ENCODE peak calls at places on chromosomes 16 and 17, in ten cellular contexts. W, T, D, B, J, Y, M, P, K and X are unnamed samples.

GRCh38 chr17:40554646-40555295 is 10.5 kb downstream of the CCR7 start:
- DNase-seq in W (no peak), T (no peak), D (no peak), B (no peak), J (no peak), Y (no peak), M (no peak), P (no peak), K (no peak), X (no peak)

GRCh38 chr17:59652119-59652518 is 32.4 kb downstream of the CLTC start:
- DNase-seq in W (no peak), T (peak; percentile 28), D (no peak), B (peak; percentile 50), J (no peak), Y (peak; percentile 64), M (peak; percentile 38), P (peak; percentile 67), K (no peak), X (no peak)

GRCh38 chr17:48351916-48352332 is 78.1 kb downstream of the SKAP1 start:
- DNase-seq in W (no peak), T (peak; percentile 62), D (no peak), B (peak; percentile 70), J (no peak), Y (peak; percentile 76), M (no peak), P (no peak), K (no peak), X (peak; percentile 52)

GRCh38 chr17:39144414-39144813 is 7.0 kb downstream of the PLXDC1 start:
- DNase-seq in W (no peak), T (peak; percentile 90), D (no peak), B (peak; percentile 92), J (peak; percentile 90), Y (peak; percentile 95), M (peak; percentile 64), P (no peak), K (peak; percentile 84), X (peak; percentile 80)

GRCh38 chr17:69555056-69555455 is 140.6 kb downstream of the MAP2K6 start:
- DNase-seq in W (no peak), T (no peak), D (no peak), B (no peak), J (no peak), Y (no peak), M (no peak), P (no peak), K (no peak), X (no peak)

GRCh38 chr17:41307647-41308046 is 1.5 kb downstream of the KRTAP16-1 start:
- DNase-seq in W (no peak), T (no peak), D (peak; percentile 80), B (no peak), J (no peak), Y (peak; percentile 34), M (no peak), P (peak; percentile 52), K (no peak), X (peak; percentile 50)

GRCh38 chr17:9402590-9403199 is 172.9 kb downstream of the STX8 start:
- DNase-seq in W (no peak), T (peak; percentile 44), D (peak; percentile 9), B (peak; percentile 55), J (no peak), Y (peak; percentile 33), M (no peak), P (no peak), K (peak; percentile 22), X (no peak)

GRCh38 chr17:66777689-66778225 is 57.2 kb upstream of the CACNG5 start:
- DNase-seq in W (no peak), T (peak; percentile 33), D (no peak), B (peak; percentile 27), J (no peak), Y (peak; percentile 22), M (no peak), P (no peak), K (no peak), X (peak; percentile 60)

GRCh38 chr16:46719528-46719927 is 28.6 kb downstream of the MYLK3 start:
- DNase-seq in W (no peak), T (no peak), D (no peak), B (no peak), J (no peak), Y (no peak), M (no peak), P (no peak), K (no peak), X (no peak)

GRCh38 chr16:74736531-74737157 is 36.0 kb upstream of the MLKL start:
- DNase-seq in W (no peak), T (no peak), D (no peak), B (no peak), J (no peak), Y (no peak), M (no peak), P (no peak), K (no peak), X (no peak)

DNA sequence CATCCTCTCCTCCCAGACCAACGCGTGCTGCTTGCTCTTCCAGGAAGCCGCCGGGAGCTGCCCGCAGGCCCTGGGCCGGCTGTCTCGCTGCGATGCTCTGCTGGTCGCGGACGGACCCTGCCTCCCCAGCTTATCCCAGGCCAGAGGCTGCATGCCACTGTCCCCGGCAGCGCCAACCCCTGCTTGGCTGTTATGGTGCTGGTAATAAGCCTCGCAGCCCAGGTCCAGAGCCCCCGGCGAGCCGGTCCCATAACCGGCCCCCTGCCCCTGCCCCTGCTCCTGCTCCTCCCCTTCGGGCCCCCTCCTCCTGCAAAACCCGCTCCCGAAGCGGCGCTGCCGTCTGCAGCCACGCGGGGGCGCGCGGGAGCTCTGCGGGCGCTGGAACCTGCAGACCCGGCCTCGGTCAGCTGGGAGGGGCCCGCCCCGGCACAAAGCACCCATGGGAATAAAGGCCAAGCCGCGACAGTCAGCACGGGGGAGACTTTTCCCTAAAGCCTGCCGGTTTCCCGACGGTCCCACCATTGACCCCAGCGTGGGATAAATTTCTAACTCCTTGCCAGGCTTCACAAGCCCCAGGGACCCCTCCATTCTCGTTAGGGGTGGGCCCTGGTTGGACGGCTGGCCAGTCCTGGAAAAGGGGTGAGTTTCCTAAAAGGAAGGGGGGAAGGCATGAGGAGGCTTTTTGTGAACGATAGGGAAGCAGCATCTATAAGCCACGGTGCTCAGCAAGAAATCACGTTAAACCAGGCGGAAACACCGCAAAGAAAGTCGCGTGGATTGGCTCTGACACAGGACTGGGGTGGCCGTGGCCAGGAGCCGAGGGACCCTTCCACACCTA is 11.2 kb downstream of the ENPP7 start:
- DNase-seq in W (peak; percentile 76), T (peak; percentile 56), D (peak; percentile 49), B (peak; percentile 51), J (peak; percentile 69), Y (peak; percentile 38), M (no peak), P (no peak), K (peak; percentile 79), X (no peak)
- H3K4me3 ChIP-seq in W (no peak overlapping the region), T (no peak overlapping the region), D (no peak overlapping the region), B (no peak overlapping the region), J (no peak overlapping the region), Y (no peak overlapping the region), M (no peak overlapping the region), P (no peak overlapping the region), K (no peak overlapping the region), X (no peak overlapping the region)

DNA sequence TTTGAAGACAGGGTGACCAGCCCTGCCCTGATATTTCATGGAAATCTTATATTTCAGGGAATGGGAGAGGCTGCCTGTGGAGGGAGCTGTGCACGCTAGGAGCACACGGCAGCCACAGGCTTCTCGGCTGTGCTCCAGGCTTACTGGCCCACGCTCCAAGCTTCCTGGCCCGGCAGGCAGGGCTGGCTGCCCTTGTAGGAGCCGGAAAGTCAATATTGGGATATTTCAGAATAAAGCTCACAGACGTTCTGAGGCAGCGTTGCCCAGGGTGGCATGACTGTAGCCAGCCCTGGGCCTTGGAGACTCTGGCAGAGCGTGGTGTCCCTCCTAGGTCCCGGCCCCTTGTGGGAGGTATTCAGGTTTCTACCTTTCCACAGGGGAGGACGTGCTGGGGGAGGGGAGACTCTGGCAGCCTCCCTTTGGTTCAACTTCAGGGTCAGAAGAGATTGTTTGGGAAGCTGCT is 95.6 kb downstream of the NPIPB11 start:
- DNase-seq in W (no peak), T (no peak), D (no peak), B (no peak), J (no peak), Y (peak; percentile 76), M (no peak), P (no peak), K (peak; percentile 82), X (no peak)
- TF ChIP-seq CTCF in W (no peak), T (no peak), D (no peak), B (no peak), J (no peak), Y (peak; percentile 53), M (no peak), P (peak; percentile 22), K (peak; percentile 19), X (peak; percentile 28)

GRCh38 chr16:19127205-19127604 is 13.4 kb downstream of the ITPRIPL2 start:
- DNase-seq in W (no peak), T (no peak), D (no peak), B (no peak), J (no peak), Y (no peak), M (no peak), P (no peak), K (no peak), X (no peak)
- H3K4me3 ChIP-seq in W (no peak overlapping the region), T (no peak overlapping the region), D (no peak overlapping the region), B (no peak overlapping the region), J (no peak overlapping the region), Y (no peak overlapping the region), M (no peak overlapping the region), P (no peak overlapping the region), K (no peak overlapping the region), X (no peak overlapping the region)

DNA sequence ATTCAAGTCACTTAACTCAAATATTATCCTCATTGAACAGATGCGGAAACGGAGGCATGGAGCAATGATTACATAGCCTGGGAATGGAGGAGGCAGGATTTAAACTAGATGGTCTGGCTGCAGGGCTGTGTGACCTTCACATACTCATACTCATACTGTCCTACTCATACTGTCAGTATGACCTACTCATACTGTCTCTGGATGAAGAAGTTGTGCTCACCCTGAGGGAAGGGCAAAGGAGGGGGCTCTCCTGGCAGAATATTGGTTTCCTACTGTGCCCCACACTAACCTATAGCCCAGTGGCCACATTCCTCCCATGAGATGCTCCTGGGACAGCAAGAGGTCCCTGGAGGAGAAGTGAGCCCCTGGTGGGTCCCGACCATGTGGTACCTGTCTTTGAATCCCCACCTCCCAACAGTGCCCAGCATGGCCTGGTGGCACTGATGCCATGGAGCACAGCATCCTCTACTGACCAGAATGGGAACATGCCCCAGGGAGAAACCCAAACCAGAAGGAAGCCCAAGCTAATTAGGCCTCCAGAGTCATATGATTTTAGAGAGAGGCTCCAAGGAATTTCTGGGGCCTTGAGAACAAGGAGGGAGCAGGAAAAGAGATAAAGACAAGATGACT is 197.3 kb upstream of the SDK2 start:
- DNase-seq in W (no peak), T (peak; percentile 5), D (no peak), B (no peak), J (no peak), Y (no peak), M (no peak), P (no peak), K (no peak), X (no peak)
- TF ChIP-seq CTCF in W (peak; percentile 18), T (no peak), D (peak; percentile 81), B (peak; percentile 24), J (peak; percentile 49), Y (no peak), M (no peak), P (no peak), K (no peak), X (peak; percentile 41)